ENCODE peak calls at places on chromosomes 11 and 22, in seven cellular contexts. One of them, this sample, is unnamed.

GRCh38 chr11:7436657-7437056 is 48.6 kb upstream of the OLFML1 start:
- DNase-seq in thyroid gland: no peak
- DNase-seq in body of pancreas: no peak
- DNase-seq in uterus: no peak
- DNase-seq in heart left ventricle: no peak
- DNase-seq in transverse colon: no peak
- DNase-seq in stomach: no peak
- DNase-seq in this sample: peak

GRCh38 chr11:67271548-67272284 is 5.4 kb downstream of the GRK2 start:
- DNase-seq in thyroid gland: peak
- DNase-seq in body of pancreas: peak
- DNase-seq in uterus: peak
- DNase-seq in heart left ventricle: peak
- DNase-seq in transverse colon: peak
- DNase-seq in stomach: no peak
- DNase-seq in this sample: peak

GRCh38 chr22:29617922-29618629 is 14.6 kb downstream of the NF2 start:
- DNase-seq in thyroid gland: peak
- DNase-seq in body of pancreas: no peak
- DNase-seq in uterus: no peak
- DNase-seq in heart left ventricle: no peak
- DNase-seq in transverse colon: no peak
- DNase-seq in stomach: no peak
- DNase-seq in this sample: no peak

GRCh38 chr22:43014062-43014875 is 680 bp downstream of the PACSIN2 start:
- DNase-seq in thyroid gland: peak
- DNase-seq in body of pancreas: peak
- DNase-seq in uterus: peak
- DNase-seq in heart left ventricle: peak
- DNase-seq in transverse colon: peak
- DNase-seq in stomach: peak
- DNase-seq in this sample: peak

GRCh38 chr11:16785520-16786128 is 47.2 kb downstream of the C11orf58 start:
- DNase-seq in thyroid gland: peak
- DNase-seq in body of pancreas: peak
- DNase-seq in uterus: peak
- DNase-seq in heart left ventricle: peak
- DNase-seq in transverse colon: peak
- DNase-seq in stomach: peak
- DNase-seq in this sample: no peak

GRCh38 chr11:70703141-70704052 is 305.1 kb downstream of the CTTN start:
- DNase-seq in thyroid gland: no peak
- DNase-seq in body of pancreas: peak
- DNase-seq in uterus: no peak
- DNase-seq in heart left ventricle: no peak
- DNase-seq in transverse colon: no peak
- DNase-seq in stomach: no peak
- DNase-seq in this sample: no peak

GRCh38 chr11:129992161-129992944 is 10.3 kb downstream of the PRDM10 start:
- DNase-seq in thyroid gland: peak
- DNase-seq in body of pancreas: peak
- DNase-seq in uterus: peak
- DNase-seq in heart left ventricle: no peak
- DNase-seq in transverse colon: peak
- DNase-seq in stomach: peak
- DNase-seq in this sample: peak

GRCh38 chr11:2272241-2272945 is 2.0 kb upstream of the ASCL2 start:
- DNase-seq in thyroid gland: no peak
- DNase-seq in body of pancreas: peak
- DNase-seq in uterus: peak
- DNase-seq in heart left ventricle: no peak
- DNase-seq in transverse colon: no peak
- DNase-seq in stomach: peak
- DNase-seq in this sample: no peak

GRCh38 chr11:61873588-61874459 is 17.5 kb downstream of the FADS3 start:
- DNase-seq in thyroid gland: peak
- DNase-seq in body of pancreas: no peak
- DNase-seq in uterus: no peak
- DNase-seq in heart left ventricle: peak
- DNase-seq in transverse colon: no peak
- DNase-seq in stomach: no peak
- DNase-seq in this sample: no peak

GRCh38 chr11:32225491-32226285 is 134.8 kb downstream of the RCN1 start:
- DNase-seq in thyroid gland: no peak
- DNase-seq in body of pancreas: no peak
- DNase-seq in uterus: no peak
- DNase-seq in heart left ventricle: no peak
- DNase-seq in transverse colon: no peak
- DNase-seq in stomach: no peak
- DNase-seq in this sample: no peak

GRCh38 chr11:13038366-13038765 is 29.2 kb downstream of the RASSF10 start:
- DNase-seq in thyroid gland: no peak
- DNase-seq in body of pancreas: no peak
- DNase-seq in uterus: no peak
- DNase-seq in heart left ventricle: no peak
- DNase-seq in transverse colon: no peak
- DNase-seq in stomach: no peak
- DNase-seq in this sample: no peak

DNA sequence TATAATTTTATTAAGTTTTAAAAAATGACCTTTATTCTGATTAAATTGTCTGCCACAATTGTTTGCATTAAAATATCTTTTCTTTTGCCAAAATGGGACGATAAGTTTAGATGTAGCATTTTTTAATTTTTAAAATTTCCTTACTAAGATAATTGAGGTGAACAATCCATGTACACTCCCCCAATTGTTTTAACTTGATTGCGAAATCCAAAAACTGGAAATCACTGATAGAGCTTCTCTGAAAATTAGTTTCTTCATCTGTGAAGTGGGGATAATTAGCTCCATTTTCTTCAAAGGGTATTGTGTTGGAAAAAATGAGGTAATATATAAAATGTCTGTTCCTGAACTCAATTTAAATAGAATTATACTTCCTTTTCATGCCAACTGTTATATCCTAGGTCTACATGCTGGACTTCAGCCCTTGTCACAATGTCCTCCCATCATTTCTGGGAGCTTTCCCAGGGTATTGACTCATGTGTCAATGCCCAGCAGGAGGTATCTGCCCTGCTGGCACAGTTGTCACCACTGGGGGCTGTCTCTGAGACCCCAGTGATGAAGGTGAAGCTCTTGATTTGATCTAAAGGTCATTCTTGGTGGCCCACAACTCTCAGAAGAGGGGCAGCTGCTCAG is 28.7 kb upstream of the NAV2 start:
- DNase-seq in thyroid gland: no peak
- DNase-seq in body of pancreas: no peak
- DNase-seq in uterus: no peak
- DNase-seq in heart left ventricle: no peak
- DNase-seq in transverse colon: no peak
- DNase-seq in stomach: no peak
- DNase-seq in this sample: no peak
- TF ChIP-seq CTCF in thyroid gland: no peak
- TF ChIP-seq CTCF in body of pancreas: no peak
- TF ChIP-seq CTCF in uterus: no peak
- TF ChIP-seq CTCF in heart left ventricle: no peak
- TF ChIP-seq CTCF in transverse colon: no peak
- TF ChIP-seq CTCF in stomach: no peak
- TF ChIP-seq CTCF in this sample: no peak

DNA sequence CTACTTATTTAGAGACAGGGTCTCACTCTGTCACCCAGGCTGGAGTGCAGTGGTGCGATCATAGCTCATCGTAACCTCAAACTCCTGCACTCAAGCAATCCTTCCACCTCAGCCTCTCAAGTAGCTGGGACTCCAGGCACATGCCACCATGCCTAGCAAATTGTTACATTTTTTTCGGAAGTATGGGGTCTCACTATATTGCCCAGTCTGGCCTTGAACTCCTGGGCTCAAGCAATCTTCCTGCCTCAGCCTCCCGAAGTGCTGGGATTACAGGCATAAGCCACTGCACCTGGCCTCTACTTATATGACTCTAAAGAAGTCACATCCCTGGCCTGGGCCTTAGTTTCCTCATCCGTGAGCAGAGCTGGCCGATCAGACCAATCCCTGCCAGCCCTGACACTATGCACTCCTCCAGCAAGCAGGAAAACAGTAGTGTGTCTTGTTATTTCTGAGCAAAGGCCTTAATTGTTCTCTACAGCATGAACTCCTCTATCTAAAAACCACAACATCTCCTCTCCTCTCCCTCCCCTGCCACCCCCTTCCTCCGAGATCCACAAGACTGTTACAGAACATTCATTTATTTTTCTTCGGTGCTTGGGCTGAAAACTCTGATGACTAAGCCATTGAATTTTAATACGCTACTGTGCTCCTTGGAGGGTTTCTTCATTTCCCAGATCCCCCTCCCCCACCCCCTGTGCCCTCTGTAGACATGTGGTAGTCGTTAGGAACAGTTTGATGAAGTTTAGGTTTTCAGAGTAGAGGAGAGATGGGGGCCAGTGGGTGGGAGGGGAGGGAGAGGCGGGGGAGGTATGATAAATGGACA is 91.5 kb downstream of the ABTB2 start:
- DNase-seq in thyroid gland: peak
- DNase-seq in body of pancreas: no peak
- DNase-seq in uterus: peak
- DNase-seq in heart left ventricle: peak
- DNase-seq in transverse colon: no peak
- DNase-seq in stomach: no peak
- DNase-seq in this sample: no peak
- H3K27ac ChIP-seq in thyroid gland: peak
- H3K27ac ChIP-seq in body of pancreas: no peak
- H3K27ac ChIP-seq in uterus: peak
- H3K27ac ChIP-seq in heart left ventricle: peak
- H3K27ac ChIP-seq in transverse colon: peak
- H3K27ac ChIP-seq in stomach: no peak
- H3K27ac ChIP-seq in this sample: no peak

GRCh38 chr11:21866781-21867180 is 326.1 kb upstream of the ANO5 start:
- DNase-seq in thyroid gland: no peak
- DNase-seq in body of pancreas: no peak
- DNase-seq in uterus: no peak
- DNase-seq in heart left ventricle: no peak
- DNase-seq in transverse colon: no peak
- DNase-seq in stomach: no peak
- DNase-seq in this sample: no peak

GRCh38 chr11:21861314-21861713 is 331.6 kb upstream of the ANO5 start:
- DNase-seq in thyroid gland: no peak
- DNase-seq in body of pancreas: no peak
- DNase-seq in uterus: no peak
- DNase-seq in heart left ventricle: no peak
- DNase-seq in transverse colon: no peak
- DNase-seq in stomach: no peak
- DNase-seq in this sample: no peak

DNA sequence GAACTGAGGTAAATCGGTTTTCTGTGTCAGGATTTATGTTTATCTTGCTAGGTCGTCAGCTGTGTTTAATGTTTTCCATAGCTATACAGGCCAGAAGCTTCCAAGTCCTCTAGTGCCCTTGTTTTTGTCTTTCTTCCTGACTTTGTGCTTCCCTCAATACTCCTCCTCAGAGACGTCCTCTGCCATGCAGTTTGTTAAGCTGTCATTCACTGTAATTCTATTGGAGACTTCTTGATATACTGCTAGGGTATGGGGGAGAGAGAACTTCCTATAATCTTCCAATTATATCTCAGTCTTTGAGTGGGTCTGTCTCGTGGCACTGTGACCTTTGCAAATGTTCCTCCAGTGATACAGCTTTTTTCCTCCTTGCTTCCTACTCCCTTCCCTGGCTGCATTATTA is 327.3 kb upstream of the ANO5 start:
- DNase-seq in thyroid gland: no peak
- DNase-seq in body of pancreas: no peak
- DNase-seq in uterus: no peak
- DNase-seq in heart left ventricle: no peak
- DNase-seq in transverse colon: no peak
- DNase-seq in stomach: no peak
- DNase-seq in this sample: no peak
- TF ChIP-seq POLR2A in thyroid gland: no peak
- TF ChIP-seq POLR2A in body of pancreas: no peak
- TF ChIP-seq POLR2A in uterus: no peak
- TF ChIP-seq POLR2A in heart left ventricle: no peak
- TF ChIP-seq POLR2A in transverse colon: no peak
- TF ChIP-seq POLR2A in stomach: no peak
- TF ChIP-seq POLR2A in this sample: no peak

GRCh38 chr22:31036671-31037550 is 44.2 kb upstream of the SMTN start:
- DNase-seq in thyroid gland: no peak
- DNase-seq in body of pancreas: no peak
- DNase-seq in uterus: peak
- DNase-seq in heart left ventricle: peak
- DNase-seq in transverse colon: peak
- DNase-seq in stomach: no peak
- DNase-seq in this sample: no peak
- TF ChIP-seq CTCF in thyroid gland: no peak
- TF ChIP-seq CTCF in body of pancreas: no peak
- TF ChIP-seq CTCF in uterus: no peak
- TF ChIP-seq CTCF in heart left ventricle: no peak
- TF ChIP-seq CTCF in transverse colon: no peak
- TF ChIP-seq CTCF in stomach: no peak
- TF ChIP-seq CTCF in this sample: no peak

DNA sequence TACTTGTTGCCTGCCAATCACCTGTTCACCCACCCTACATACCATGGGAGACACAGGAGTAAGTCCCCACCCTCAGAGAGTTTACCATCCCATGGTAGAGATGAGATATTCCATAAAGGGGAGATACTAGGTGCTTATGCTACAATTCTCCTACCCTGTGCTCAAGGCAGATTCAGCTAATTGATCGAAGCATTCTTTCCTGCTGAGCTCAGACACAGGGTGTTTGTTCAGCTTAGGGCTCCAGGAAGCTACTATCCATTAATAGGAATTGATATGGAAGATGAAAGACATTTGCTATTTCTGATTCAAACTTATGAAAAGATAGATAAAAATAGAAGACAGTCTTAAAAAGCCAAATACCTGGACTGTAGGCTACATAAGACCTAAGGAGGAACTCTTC is 15.2 kb downstream of the SYT13 start:
- DNase-seq in thyroid gland: no peak
- DNase-seq in body of pancreas: no peak
- DNase-seq in uterus: no peak
- DNase-seq in heart left ventricle: no peak
- DNase-seq in transverse colon: no peak
- DNase-seq in stomach: no peak
- DNase-seq in this sample: no peak
- H3K27ac ChIP-seq in thyroid gland: no peak
- H3K27ac ChIP-seq in body of pancreas: no peak
- H3K27ac ChIP-seq in uterus: no peak
- H3K27ac ChIP-seq in heart left ventricle: no peak
- H3K27ac ChIP-seq in transverse colon: no peak
- H3K27ac ChIP-seq in stomach: no peak
- H3K27ac ChIP-seq in this sample: no peak